ENCODE peak calls at places on chromosomes 16 and 17, in six cellular contexts. J is pons; H is hepatocyte; Y is K562; Q is stimulated activated CD4-positive, alpha-beta T cell treated with anti-CD3 and anti-CD28 coated beads, Interleukin-2, amount 100 ng/mL, for 24 hours; S is kidney tubule cell. C is an unnamed sample.

GRCh38 chr17:72463287-72464102 is 342.7 kb downstream of the SOX9 start:
- DNase-seq in J (no peak), H (no peak), Y (no peak), Q (no peak), S (no peak), C (no peak)

GRCh38 chr17:8071496-8071895 is 16.0 kb downstream of the ALOX12B start:
- DNase-seq in J (no peak), H (no peak), Y (no peak), Q (no peak), S (no peak), C (no peak)

GRCh38 chr17:44794699-44795413 is 35.2 kb downstream of the GJC1 start:
- DNase-seq in J (no peak), H (no peak), Y (peak), Q (no peak), S (peak), C (no peak)

GRCh38 chr16:73064227-73064995 is 16.5 kb upstream of the ZFHX3 start:
- DNase-seq in J (no peak), H (no peak), Y (no peak), Q (no peak), S (peak), C (peak)

GRCh38 chr16:84358601-84359295 is 9.6 kb upstream of the ATP2C2 start:
- DNase-seq in J (no peak), H (no peak), Y (no peak), Q (no peak), S (no peak), C (no peak)

GRCh38 chr17:67079481-67079880 is 35.1 kb downstream of the CACNG1 start:
- DNase-seq in J (no peak), H (no peak), Y (no peak), Q (no peak), S (no peak), C (no peak)

GRCh38 chr16:2856061-2856670 is 1.8 kb downstream of the PRSS22 start:
- DNase-seq in J (no peak), H (peak), Y (peak), Q (peak), S (peak), C (no peak)

GRCh38 chr17:50532452-50533024 is at the start of gene EPN3:
- DNase-seq in J (no peak), H (peak), Y (no peak), Q (no peak), S (peak), C (peak)

GRCh38 chr16:86924537-86924936 is 346.2 kb downstream of the FOXL1 start:
- DNase-seq in J (no peak), H (no peak), Y (no peak), Q (no peak), S (peak), C (no peak)

GRCh38 chr17:1997146-1997586 is 28.0 kb downstream of the RTN4RL1 start:
- DNase-seq in J (no peak), H (peak), Y (no peak), Q (no peak), S (peak), C (no peak)

GRCh38 chr17:3888343-3889171 is 4.3 kb downstream of the CAMKK1 start:
- DNase-seq in J (no peak), H (peak), Y (peak), Q (no peak), S (peak), C (no peak)

GRCh38 chr16:88329726-88330700 is 52.7 kb upstream of the ZNF469 start:
- DNase-seq in J (peak), H (no peak), Y (no peak), Q (no peak), S (no peak), C (no peak)

GRCh38 chr17:62621223-62621622 is 6.2 kb upstream of the MRC2 start:
- DNase-seq in J (no peak), H (no peak), Y (no peak), Q (no peak), S (no peak), C (no peak)

GRCh38 chr17:42536048-42536371 is at the start of gene NAGLU:
- DNase-seq in J (peak), H (peak), Y (peak), Q (peak), S (peak), C (peak)

GRCh38 chr16:86095131-86095752 is 196.3 kb downstream of the IRF8 start:
- DNase-seq in J (no peak), H (no peak), Y (no peak), Q (no peak), S (no peak), C (peak)

GRCh38 chr16:48537909-48538745 is 71.9 kb downstream of the N4BP1 start:
- DNase-seq in J (peak), H (peak), Y (no peak), Q (no peak), S (no peak), C (peak)

GRCh38 chr16:5056347-5056746 is 9.4 kb downstream of the C16orf89 start:
- DNase-seq in J (no peak), H (peak), Y (peak), Q (peak), S (no peak), C (no peak)

GRCh38 chr17:18184143-18185007 is 747 bp downstream of the ALKBH5 start:
- DNase-seq in J (peak), H (peak), Y (peak), Q (peak), S (peak), C (peak)

GRCh38 chr17:42422412-42422957 is 571 bp downstream of the CAVIN1 start:
- DNase-seq in J (no peak), H (peak), Y (peak), Q (peak), S (peak), C (peak)

GRCh38 chr16:49850558-49851467 is 5.1 kb downstream of the ZNF423 start:
- DNase-seq in J (no peak), H (no peak), Y (no peak), Q (no peak), S (no peak), C (no peak)

GRCh38 chr16:83733301-83733700 is 74.5 kb upstream of the HSBP1 start:
- DNase-seq in J (no peak), H (no peak), Y (no peak), Q (no peak), S (no peak), C (no peak)

GRCh38 chr16:80158766-80159165 is 382.0 kb upstream of the DYNLRB2 start:
- DNase-seq in J (peak), H (no peak), Y (no peak), Q (no peak), S (peak), C (no peak)

GRCh38 chr16:75319513-75320401 is 68.3 kb upstream of the BCAR1 start:
- DNase-seq in J (no peak), H (no peak), Y (no peak), Q (no peak), S (peak), C (no peak)

GRCh38 chr17:10077561-10078299 is 120.7 kb downstream of the GAS7 start:
- DNase-seq in J (no peak), H (no peak), Y (no peak), Q (no peak), S (no peak), C (no peak)

GRCh38 chr17:48960834-48961515 is 7.4 kb downstream of the GIP start:
- DNase-seq in J (no peak), H (peak), Y (peak), Q (no peak), S (no peak), C (no peak)

GRCh38 chr17:57468932-57469775 is 212.8 kb downstream of the MSI2 start:
- DNase-seq in J (no peak), H (no peak), Y (no peak), Q (no peak), S (no peak), C (no peak)

GRCh38 chr17:19867654-19868395 is at the start of gene ULK2:
- DNase-seq in J (peak), H (peak), Y (no peak), Q (peak), S (peak), C (peak)

GRCh38 chr16:71524566-71525553 is 1.4 kb upstream of the CHST4 start:
- DNase-seq in J (no peak), H (no peak), Y (no peak), Q (no peak), S (no peak), C (no peak)

GRCh38 chr16:3119286-3119685 is 6.9 kb downstream of the ZNF205 start:
- DNase-seq in J (no peak), H (no peak), Y (no peak), Q (no peak), S (no peak), C (peak)

GRCh38 chr17:75645889-75646625 is 12.8 kb downstream of the SMIM5 start:
- DNase-seq in J (peak), H (peak), Y (no peak), Q (no peak), S (peak), C (peak)

GRCh38 chr16:81936209-81936608 is 75.1 kb downstream of the SDR42E1 start:
- DNase-seq in J (no peak), H (no peak), Y (no peak), Q (no peak), S (no peak), C (no peak)

GRCh38 chr16:87734644-87735043 is 31.1 kb downstream of the KLHDC4 start:
- DNase-seq in J (no peak), H (no peak), Y (no peak), Q (no peak), S (no peak), C (no peak)

GRCh38 chr16:30853758-30854157 is 40.1 kb downstream of the BCL7C start:
- DNase-seq in J (no peak), H (no peak), Y (no peak), Q (no peak), S (peak), C (no peak)

GRCh38 chr17:68909066-68909465 is 46.1 kb downstream of the ABCA8 start:
- DNase-seq in J (peak), H (peak), Y (peak), Q (no peak), S (peak), C (peak)